ENCODE peak calls at places on chromosomes 4 and X, in ten cellular contexts. V is COR-L47; N is stimulated activated CD4-positive, alpha-beta T cell treated with anti-CD3 and anti-CD28 coated beads, Interleukin-12 subunit alpha, Interleukin-12 subunit beta, amount 100 ng/mL, for 24 hours; O is GM13977; C is H9; W is stimulated activated CD8-positive, alpha-beta memory T cell treated with anti-CD3 and anti-CD28 coated beads, Interleukin-7, amount 100 ng/mL, for 1 hour; A is EL; P is stimulated activated naive CD8-positive, alpha-beta T cell treated with anti-CD3 and anti-CD28 coated beads, Interleukin-15, amount 100 ng/mL, for 72 hours; U is M059J; L is ecto neural progenitor cell. F is an unnamed sample.

GRCh38 chr4:56505269-56506109 is at the start of gene ARL9:
- DNase-seq in V (peak), N (peak), O (peak), C (peak), W (peak), A (peak), P (peak), U (peak), L (peak), F (no peak)

GRCh38 chrX:52082578-52082977 is 13.6 kb upstream of the MAGED4B start:
- DNase-seq in V (no peak), N (no peak), O (no peak), C (no peak), W (no peak), A (peak), P (no peak), U (peak), L (no peak), F (no peak)

GRCh38 chrX:30301977-30302376 is 7.2 kb downstream of the NR0B1 start:
- DNase-seq in V (no peak), N (no peak), O (no peak), C (no peak), W (no peak), A (no peak), P (no peak), U (peak), L (no peak), F (no peak)

GRCh38 chr4:82360298-82361177 is 13.3 kb downstream of the HNRNPD start:
- DNase-seq in V (peak), N (no peak), O (no peak), C (no peak), W (no peak), A (peak), P (peak), U (peak), L (no peak), F (no peak)

GRCh38 chrX:2423293-2423692 is 77.5 kb downstream of the DHRSX start:
- DNase-seq in V (no peak), N (no peak), O (no peak), C (no peak), W (no peak), A (peak), P (no peak), U (peak), L (no peak), F (no peak)

GRCh38 chr4:178681871-178682270 is 1239.6 kb upstream of the AGA start:
- DNase-seq in V (no peak), N (no peak), O (no peak), C (no peak), W (no peak), A (no peak), P (no peak), U (no peak), L (no peak), F (no peak)

GRCh38 chr4:44629280-44629866 is 22.1 kb downstream of the YIPF7 start:
- DNase-seq in V (peak), N (no peak), O (peak), C (peak), W (peak), A (peak), P (peak), U (peak), L (no peak), F (no peak)

GRCh38 chr4:109847896-109848442 is at the start of gene LRIT3:
- DNase-seq in V (no peak), N (no peak), O (no peak), C (no peak), W (no peak), A (no peak), P (no peak), U (no peak), L (no peak), F (no peak)

GRCh38 chr4:182749768-182750167 is 167.4 kb downstream of the DCTD start:
- DNase-seq in V (peak), N (no peak), O (no peak), C (no peak), W (no peak), A (no peak), P (no peak), U (no peak), L (no peak), F (no peak)

GRCh38 chrX:14916017-14916674 is 42.9 kb downstream of the MOSPD2 start:
- DNase-seq in V (no peak), N (no peak), O (no peak), C (no peak), W (no peak), A (peak), P (no peak), U (peak), L (no peak), F (no peak)

GRCh38 chrX:68455151-68455510 is 21.8 kb upstream of the OPHN1 start:
- DNase-seq in V (no peak), N (no peak), O (no peak), C (no peak), W (no peak), A (no peak), P (no peak), U (no peak), L (no peak), F (no peak)

GRCh38 chr4:3037957-3038451 is 36.3 kb downstream of the HTT-AS start:
- DNase-seq in V (peak), N (no peak), O (no peak), C (no peak), W (no peak), A (no peak), P (no peak), U (peak), L (no peak), F (no peak)

GRCh38 chrX:153874091-153874365 is 11.9 kb downstream of the L1CAM start:
- DNase-seq in V (no peak), N (no peak), O (no peak), C (no peak), W (no peak), A (no peak), P (no peak), U (no peak), L (no peak), F (no peak)

GRCh38 chr4:138897818-138898226 is 117.8 kb upstream of the NOCT start:
- DNase-seq in V (peak), N (no peak), O (no peak), C (no peak), W (no peak), A (peak), P (no peak), U (peak), L (no peak), F (no peak)

GRCh38 chrX:102832661-102833060 is 104.4 kb upstream of the RAB40AL start:
- DNase-seq in V (no peak), N (no peak), O (no peak), C (peak), W (no peak), A (peak), P (no peak), U (peak), L (no peak), F (no peak)